ENCODE peak calls at places on chromosomes 13 and 19, in four cellular contexts. G is tibial nerve, I is Peyer's patch, L is uterus. W is an unnamed sample.

GRCh38 chr19:2613507-2614295 is 88.8 kb downstream of the GNG7 start:
- DNase-seq in G (no peak), I (no peak), L (no peak), W (peak; percentile 72)

GRCh38 chr13:71524245-71525002 is 342.6 kb downstream of the DACH1 start:
- DNase-seq in G (no peak), I (no peak), L (no peak), W (no peak)

GRCh38 chr13:50511877-50512332 is 331.6 kb downstream of the DLEU7 start:
- DNase-seq in G (no peak), I (no peak), L (no peak), W (no peak)

GRCh38 chr13:46753137-46753536 is 43.8 kb downstream of the ESD start:
- DNase-seq in G (no peak), I (no peak), L (no peak), W (no peak)

GRCh38 chr13:114118086-114118762 is 14.2 kb downstream of the RASA3 start:
- DNase-seq in G (no peak), I (no peak), L (no peak), W (no peak)

GRCh38 chr19:1849132-1849474 is 820 bp upstream of the REXO1 start:
- DNase-seq in G (no peak), I (no peak), L (no peak), W (no peak)

GRCh38 chr19:49469828-49470614 is 4.0 kb upstream of the FLT3LG start:
- DNase-seq in G (no peak), I (no peak), L (no peak), W (peak; percentile 84)

GRCh38 chr19:42402376-42403116 is 12.4 kb upstream of the CNFN start:
- DNase-seq in G (no peak), I (no peak), L (no peak), W (no peak)

GRCh38 chr13:104837756-104838155 is 1697.7 kb downstream of the EFNB2 start:
- DNase-seq in G (no peak), I (no peak), L (no peak), W (no peak)

GRCh38 chr19:42330521-42330835 is 5.0 kb downstream of the MEGF8 start:
- DNase-seq in G (peak; percentile 29), I (no peak), L (no peak), W (no peak)

GRCh38 chr19:34351382-34351802 is 13.6 kb upstream of the GPI start:
- DNase-seq in G (no peak), I (no peak), L (no peak), W (no peak)

GRCh38 chr13:33105387-33106005 is 89.3 kb downstream of the KL start:
- DNase-seq in G (no peak), I (no peak), L (no peak), W (no peak)

GRCh38 chr19:8877854-8878705 is 45.9 kb downstream of the MBD3L1 start:
- DNase-seq in G (no peak), I (no peak), L (no peak), W (no peak)

GRCh38 chr13:52845766-52846566 is 2.5 kb downstream of the PCDH8 start:
- DNase-seq in G (no peak), I (peak; percentile 66), L (no peak), W (no peak)

GRCh38 chr19:12617646-12618045 is 6.9 kb downstream of the ZNF791 start:
- DNase-seq in G (no peak), I (no peak), L (no peak), W (no peak)

GRCh38 chr19:4390017-4390861 is 10.1 kb downstream of the SH3GL1 start:
- DNase-seq in G (no peak), I (no peak), L (no peak), W (peak; percentile 58)

GRCh38 chr19:50358483-50359431 is 6.7 kb downstream of the NAPSA start:
- DNase-seq in G (no peak), I (peak; percentile 70), L (peak; percentile 77), W (peak; percentile 61)

GRCh38 chr19:8210660-8211101 is 1.5 kb downstream of the CERS4 start:
- DNase-seq in G (no peak), I (no peak), L (no peak), W (no peak)

GRCh38 chr13:102854675-102855074 is 8.8 kb downstream of the ERCC5 start:
- DNase-seq in G (no peak), I (no peak), L (no peak), W (no peak)

GRCh38 chr13:40692946-40693345 is 26.5 kb upstream of the FOXO1 start:
- DNase-seq in G (no peak), I (no peak), L (no peak), W (no peak)

GRCh38 chr19:7535993-7536685 is 622 bp downstream of the PNPLA6 start:
- DNase-seq in G (no peak), I (no peak), L (no peak), W (no peak)

GRCh38 chr19:35755550-35756371 is 1.1 kb downstream of the HSPB6 start:
- DNase-seq in G (peak; percentile 90), I (peak; percentile 80), L (peak; percentile 97), W (peak; percentile 95)

GRCh38 chr19:5023128-5023571 is 54.2 kb downstream of the KDM4B start:
- DNase-seq in G (no peak), I (no peak), L (peak; percentile 33), W (peak; percentile 72)

GRCh38 chr19:42596391-42597071 is 1.8 kb upstream of the CEACAM8 start:
- DNase-seq in G (no peak), I (peak; percentile 63), L (no peak), W (peak; percentile 44)

GRCh38 chr19:13152356-13152853 is 2.2 kb downstream of the IER2 start:
- DNase-seq in G (no peak), I (no peak), L (no peak), W (no peak)

GRCh38 chr19:37655689-37656491 is 625 bp upstream of the ZFP30 start:
- DNase-seq in G (peak; percentile 55), I (peak; percentile 86), L (peak; percentile 82), W (peak; percentile 73)
- TF ChIP-seq POLR2A in G (no peak), I (no peak), L (peak; percentile 27), W (no peak)

DNA sequence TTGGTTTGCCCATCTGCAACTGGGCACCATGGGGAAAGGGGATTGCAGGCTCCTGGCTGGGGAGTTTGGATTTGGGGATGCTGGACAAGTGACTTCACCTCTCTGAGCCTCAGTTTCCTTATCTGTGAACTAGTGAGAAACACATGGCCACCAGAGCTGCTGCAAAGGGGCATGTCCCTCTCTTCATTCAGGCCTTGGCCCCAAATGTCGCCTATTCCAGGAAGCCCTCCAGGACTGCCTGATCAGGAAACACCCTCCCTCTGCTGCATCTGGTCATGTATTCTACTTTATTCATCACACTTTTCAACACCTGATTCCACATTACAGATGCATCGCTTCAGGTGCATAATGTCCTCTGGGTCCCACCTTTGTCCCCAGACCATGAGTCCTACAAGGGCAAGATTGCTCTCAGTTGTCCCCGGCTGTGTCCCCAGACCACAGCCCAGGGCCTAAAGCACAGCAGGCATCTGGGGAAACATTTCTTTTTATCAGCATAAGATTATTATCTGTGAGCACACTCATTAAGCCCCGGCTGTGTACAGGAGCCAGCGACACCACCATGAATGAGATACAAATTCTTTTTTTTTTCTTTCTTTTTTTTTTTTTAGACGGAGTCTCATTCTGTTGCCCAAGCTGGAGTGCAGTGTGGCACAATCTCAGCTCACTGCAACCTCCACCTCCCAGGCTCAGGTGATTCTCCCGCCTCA is 37.5 kb downstream of the ARRDC2 start:
- DNase-seq in G (no peak), I (no peak), L (no peak), W (no peak)
- H3K4me3 ChIP-seq in G (peak overlapping the region; percentile 42), I (peak overlapping the region; percentile 21), L (peak overlapping the region; percentile 14), W (peak overlapping the region; percentile 50)

GRCh38 chr19:46190489-46190888 is 39.1 kb upstream of the IGFL1 start:
- DNase-seq in G (no peak), I (no peak), L (no peak), W (no peak)

GRCh38 chr19:46186717-46187101 is 38.7 kb downstream of the IGFL2 start:
- DNase-seq in G (no peak), I (no peak), L (no peak), W (no peak)

GRCh38 chr19:46189971-46190335 is 39.6 kb upstream of the IGFL1 start:
- DNase-seq in G (no peak), I (no peak), L (no peak), W (no peak)

GRCh38 chr19:46182476-46182875 is 34.4 kb downstream of the IGFL2 start:
- DNase-seq in G (no peak), I (no peak), L (no peak), W (no peak)

GRCh38 chr19:46186101-46186716 is 38.2 kb downstream of the IGFL2 start:
- DNase-seq in G (no peak), I (no peak), L (no peak), W (no peak)
- TF ChIP-seq CTCF in G (no peak), I (no peak), L (no peak), W (no peak)

DNA sequence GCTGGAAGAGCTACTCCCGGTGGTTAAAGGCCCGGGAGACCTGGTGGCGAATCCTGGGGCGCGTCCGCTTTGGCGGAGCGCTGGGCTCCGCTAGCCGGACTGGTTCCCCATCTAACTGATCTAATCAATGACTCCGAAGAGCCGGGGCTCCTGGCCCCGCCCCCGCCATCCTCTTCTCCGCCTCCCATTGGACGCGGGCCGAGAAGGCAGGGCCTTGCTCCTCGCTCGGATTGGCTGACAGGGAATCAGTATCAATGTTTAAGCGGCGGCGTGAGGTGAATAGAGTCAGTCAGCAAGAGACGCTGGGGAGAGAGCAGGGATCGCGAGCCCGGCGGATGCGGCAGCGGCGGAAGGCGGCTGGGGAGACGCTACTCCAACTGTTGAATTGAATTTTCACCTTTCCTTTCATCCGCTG is 1.7 kb upstream of the PCDH17 start:
- DNase-seq in G (no peak), I (peak; percentile 58), L (peak; percentile 48), W (peak; percentile 93)
- TF ChIP-seq POLR2A in G (peak; percentile 24), I (no peak), L (peak; percentile 58), W (no peak)